ENCODE peak calls at places on chromosomes 16 and 17, in six cellular contexts. Q, I, X, C, E and Z are unnamed samples.
A peak's percentile ranks its signal among the peaks of the same experiment; 100 is the strongest.

GRCh38 chr16:21656795-21657768 is 4.7 kb upstream of the IGSF6 start:
- DNase-seq in C (no peak), I (no peak), E (peak; percentile 62), Q (peak; percentile 63), X (peak; percentile 68), Z (peak; percentile 31)

GRCh38 chr17:68334393-68334792 is 43.1 kb downstream of the ARSG start:
- DNase-seq in C (no peak), E (no peak), X (no peak), I (no peak), Q (no peak), Z (no peak)

GRCh38 chr16:2507052-2507678 is 6.6 kb upstream of the ATP6V0C start:
- DNase-seq in C (no peak), E (no peak), X (no peak), Q (no peak), I (no peak), Z (no peak)

GRCh38 chr16:84199861-84200260 is 8.9 kb downstream of the ADAD2 start:
- DNase-seq in Q (no peak), E (no peak), C (no peak), X (no peak), I (no peak), Z (no peak)

GRCh38 chr16:56708821-56709685 is 20.9 kb upstream of the NUP93 start:
- DNase-seq in I (no peak), E (no peak), C (no peak), X (peak; percentile 52), Q (no peak), Z (no peak)

GRCh38 chr16:53743149-53743566 is 39.2 kb downstream of the FTO start:
- DNase-seq in E (peak; percentile 54), C (no peak), Q (peak; percentile 62), X (peak; percentile 50), I (no peak), Z (peak; percentile 32)

GRCh38 chr17:42460371-42460770 is 1.7 kb downstream of the ATP6V0A1 start:
- DNase-seq in C (no peak), Q (no peak), E (no peak), X (no peak), I (no peak), Z (peak; percentile 38)

GRCh38 chr16:1164975-1165374 is 12.1 kb downstream of the CACNA1H start:
- DNase-seq in I (no peak), C (no peak), X (no peak), Q (no peak), E (no peak), Z (no peak)

GRCh38 chr17:81960130-81960958 is 643 bp downstream of the NOTUM start:
- DNase-seq in E (no peak), Q (no peak), C (no peak), I (no peak), X (no peak), Z (no peak)

GRCh38 chr16:84933774-84934571 is 77.4 kb downstream of the ZDHHC7 start:
- DNase-seq in E (no peak), Q (peak; percentile 38), I (peak; percentile 86), X (no peak), C (no peak), Z (no peak)

GRCh38 chr17:57514614-57515013 is 230.5 kb downstream of the CCDC182 start:
- DNase-seq in X (no peak), C (no peak), I (no peak), E (no peak), Q (no peak), Z (no peak)

GRCh38 chr16:10619271-10619849 is 39.0 kb upstream of the EMP2 start:
- DNase-seq in C (no peak), Q (peak; percentile 92), X (peak; percentile 18), E (peak; percentile 76), I (peak; percentile 68), Z (peak; percentile 47)

GRCh38 chr17:57553525-57553924 is 191.6 kb downstream of the CCDC182 start:
- DNase-seq in I (no peak), C (no peak), X (no peak), Q (no peak), E (no peak), Z (no peak)

GRCh38 chr17:58305626-58306025 is 23.0 kb downstream of the TSPOAP1 start:
- DNase-seq in E (no peak), Q (no peak), I (no peak), X (no peak), C (no peak), Z (no peak)

GRCh38 chr16:60203525-60204124 is 1469.5 kb upstream of the GOT2 start:
- DNase-seq in C (no peak), Q (no peak), I (no peak), E (no peak), X (no peak), Z (peak; percentile 16)

GRCh38 chr16:68508641-68509240 is 30.4 kb upstream of the ZFP90 start:
- DNase-seq in C (no peak), I (no peak), X (no peak), Q (no peak), E (no peak), Z (no peak)

GRCh38 chr16:57887711-57888110 is 83.2 kb downstream of the CNGB1 start:
- DNase-seq in C (no peak), I (no peak), E (no peak), X (no peak), Q (no peak), Z (no peak)

GRCh38 chr16:31253642-31254045 is 6.1 kb upstream of the ITGAM start:
- DNase-seq in I (no peak), C (no peak), E (no peak), Q (peak; percentile 13), X (peak; percentile 54), Z (no peak)

GRCh38 chr17:79838541-79839274 is 532 bp downstream of the CBX4 start:
- DNase-seq in E (no peak), C (peak; percentile 34), Q (peak; percentile 58), I (peak; percentile 54), X (peak; percentile 74), Z (peak; percentile 48)

GRCh38 chr16:31458073-31458834 is 1.0 kb upstream of the ARMC5 start:
- DNase-seq in I (peak; percentile 62), C (peak; percentile 38), X (peak; percentile 85), Q (peak; percentile 64), E (peak; percentile 77), Z (peak; percentile 51)

GRCh38 chr16:47987136-47987535 is 168.7 kb downstream of the ABCC12 start:
- DNase-seq in E (no peak), X (no peak), I (no peak), Q (no peak), C (no peak), Z (no peak)

GRCh38 chr17:45294506-45294905 is 22.3 kb downstream of the MAP3K14 start:
- DNase-seq in I (no peak), Q (no peak), E (no peak), C (no peak), X (no peak), Z (no peak)

GRCh38 chr17:68709461-68709860 is 108.3 kb upstream of the FAM20A start:
- DNase-seq in I (no peak), E (no peak), X (no peak), Q (no peak), C (no peak), Z (no peak)

GRCh38 chr17:2776589-2777241 is 19.5 kb upstream of the RAP1GAP2 start:
- DNase-seq in X (no peak), C (no peak), Q (no peak), I (no peak), E (peak; percentile 7), Z (no peak)

GRCh38 chr17:27349540-27350021 is 55.7 kb downstream of the WSB1 start:
- DNase-seq in Q (peak; percentile 28), X (no peak), E (no peak), C (no peak), I (no peak), Z (no peak)

GRCh38 chr17:74199306-74200092 is 4.0 kb upstream of the RPL38 start:
- DNase-seq in C (peak; percentile 48), E (peak; percentile 84), I (peak; percentile 66), X (peak; percentile 57), Q (peak; percentile 81), Z (peak; percentile 50)

GRCh38 chr17:82328141-82328993 is 5.2 kb downstream of the SECTM1 start:
- DNase-seq in E (no peak), C (no peak), I (no peak), X (no peak), Q (peak; percentile 88), Z (no peak)

GRCh38 chr17:2171725-2172446 is 117.0 kb downstream of the HIC1 start:
- DNase-seq in X (no peak), E (no peak), C (no peak), Q (peak; percentile 47), I (peak; percentile 72), Z (no peak)

GRCh38 chr17:18016426-18016825 is 22.5 kb downstream of the ATPAF2 start:
- DNase-seq in E (no peak), C (no peak), Q (no peak), X (no peak), I (no peak), Z (no peak)